ENCODE peak calls at places on chromosomes 1 and 21, in seven cellular contexts. T, E, K, L, V, A and G are unnamed samples.

GRCh38 chr1:160953030-160953429 is 1.6 kb downstream of the ITLN2 start:
- DNase-seq in T (no peak), E (no peak), K (no peak), L (no peak), V (no peak), A (no peak), G (no peak)

GRCh38 chr1:21861602-21862429 is 49.8 kb downstream of the LDLRAD2 start:
- DNase-seq in T (no peak), E (peak), K (no peak), L (no peak), V (no peak), A (no peak), G (no peak)

GRCh38 chr1:29311352-29312030 is 75.2 kb downstream of the PTPRU start:
- DNase-seq in T (no peak), E (no peak), K (no peak), L (no peak), V (no peak), A (no peak), G (no peak)

GRCh38 chr1:12309783-12310742 is 80.2 kb downstream of the VPS13D start:
- DNase-seq in T (peak), E (no peak), K (no peak), L (no peak), V (no peak), A (no peak), G (no peak)

GRCh38 chr21:45299864-45300785 is 12.4 kb upstream of the POFUT2 start:
- DNase-seq in T (no peak), E (no peak), K (no peak), L (no peak), V (no peak), A (no peak), G (no peak)

GRCh38 chr1:25140073-25140797 is 92.1 kb downstream of the SYF2 start:
- DNase-seq in T (no peak), E (no peak), K (no peak), L (no peak), V (no peak), A (no peak), G (no peak)

GRCh38 chr21:36902793-36903192 is 63.7 kb downstream of the HLCS start:
- DNase-seq in T (no peak), E (no peak), K (no peak), L (no peak), V (no peak), A (no peak), G (no peak)

GRCh38 chr1:168405931-168406330 is 125.3 kb downstream of the TBX19 start:
- DNase-seq in T (no peak), E (no peak), K (no peak), L (no peak), V (no peak), A (no peak), G (no peak)

GRCh38 chr1:161039154-161039545 is 386 bp upstream of the TSTD1 start:
- DNase-seq in T (no peak), E (no peak), K (no peak), L (no peak), V (no peak), A (no peak), G (no peak)

GRCh38 chr1:41411229-41411628 is 50.0 kb downstream of the FOXO6 start:
- DNase-seq in T (no peak), E (peak), K (no peak), L (no peak), V (no peak), A (no peak), G (no peak)

GRCh38 chr1:238562376-238562775 is 671.7 kb upstream of the ZP4 start:
- DNase-seq in T (no peak), E (no peak), K (no peak), L (no peak), V (no peak), A (no peak), G (no peak)